ENCODE peak calls at places on chromosomes 5 and 9, in eight cellular contexts. M, C, S, G, R, N, H and B are unnamed samples.

GRCh38 chr5:126520593-126520953 is 74.4 kb downstream of the ALDH7A1 start:
- DNase-seq in G (no peak), S (no peak), H (no peak), M (no peak), C (no peak), N (no peak), R (no peak), B (no peak)

GRCh38 chr5:39194466-39195136 is 24.8 kb downstream of the FYB1 start:
- DNase-seq in N (no peak), R (no peak), C (peak; percentile 71), M (no peak), S (no peak), H (no peak), G (peak; percentile 51), B (no peak)

GRCh38 chr9:77903666-77904248 is 127.9 kb downstream of the GNAQ start:
- DNase-seq in M (no peak), S (no peak), R (no peak), N (no peak), C (no peak), G (no peak), H (no peak), B (no peak)

GRCh38 chr5:71939452-71939932 is 167.8 kb upstream of the MAP1B start:
- DNase-seq in S (no peak), C (no peak), N (peak; percentile 46), R (no peak), M (no peak), H (peak; percentile 33), G (no peak), B (no peak)

GRCh38 chr9:93659837-93660177 is 83.4 kb downstream of the PHF2 start:
- DNase-seq in S (no peak), G (no peak), C (no peak), N (no peak), R (no peak), M (no peak), H (no peak), B (peak; percentile 32)

GRCh38 chr5:80967500-80968181 is 7.5 kb downstream of the RASGRF2 start:
- DNase-seq in G (peak; percentile 55), N (peak; percentile 69), C (peak; percentile 34), R (no peak), S (no peak), M (peak; percentile 46), H (peak; percentile 3), B (no peak)

GRCh38 chr5:169107316-169107715 is 193.6 kb downstream of the SLIT3 start:
- DNase-seq in N (no peak), H (no peak), S (no peak), M (no peak), R (no peak), G (no peak), C (peak; percentile 13), B (no peak)

GRCh38 chr5:64384761-64385160 is 121.1 kb upstream of the RGS7BP start:
- DNase-seq in N (no peak), H (peak; percentile 51), G (peak; percentile 1), S (no peak), C (peak; percentile 0), R (no peak), M (peak; percentile 18), B (no peak)

GRCh38 chr5:155562153-155562552 is 548.6 kb downstream of the KIF4B start:
- DNase-seq in M (no peak), G (no peak), C (no peak), N (no peak), S (no peak), H (no peak), R (no peak), B (no peak)

GRCh38 chr9:116632990-116633441 is 54.1 kb upstream of the TRIM32 start:
- DNase-seq in G (no peak), H (no peak), S (no peak), R (no peak), N (no peak), C (peak; percentile 51), M (no peak), B (no peak)

GRCh38 chr5:58268263-58268662 is 191.6 kb downstream of the PLK2 start:
- DNase-seq in S (no peak), N (no peak), R (no peak), H (no peak), M (no peak), C (no peak), G (no peak), B (no peak)

GRCh38 chr9:4994166-4994890 is 9.3 kb downstream of the JAK2 start:
- DNase-seq in S (no peak), N (no peak), H (no peak), C (no peak), G (no peak), M (no peak), R (no peak), B (no peak)

GRCh38 chr5:143707797-143708196 is 104.2 kb upstream of the HMHB1 start:
- DNase-seq in S (no peak), C (no peak), G (no peak), R (no peak), N (no peak), H (no peak), M (peak; percentile 57), B (no peak)

GRCh38 chr5:149903441-149903840 is 41.2 kb downstream of the PDE6A start:
- DNase-seq in H (no peak), M (no peak), C (no peak), N (no peak), G (no peak), R (no peak), S (no peak), B (no peak)

GRCh38 chr5:176319827-176320554 is 41.6 kb downstream of the KIAA1191 start:
- DNase-seq in M (no peak), S (no peak), N (no peak), G (no peak), R (no peak), C (no peak), H (no peak), B (no peak)

GRCh38 chr5:78961743-78962142 is 23.4 kb downstream of the ARSB start:
- DNase-seq in H (no peak), N (no peak), M (no peak), C (no peak), G (no peak), S (no peak), R (no peak), B (no peak)

GRCh38 chr5:158121678-158122077 is 262.7 kb upstream of the CLINT1 start:
- DNase-seq in R (no peak), H (no peak), S (no peak), C (no peak), N (no peak), G (no peak), M (no peak), B (no peak)

GRCh38 chr9:76453785-76454184 is 5.2 kb upstream of the GCNT1 start:
- DNase-seq in H (no peak), R (no peak), G (no peak), M (no peak), S (no peak), N (no peak), C (peak; percentile 52), B (no peak)

GRCh38 chr5:181181650-181182565 is 23.1 kb downstream of the TRIM7 start:
- DNase-seq in R (no peak), H (no peak), S (peak; percentile 68), G (peak; percentile 61), N (peak; percentile 60), C (no peak), M (peak; percentile 51), B (peak; percentile 82)

GRCh38 chr5:40490464-40491083 is 189.1 kb upstream of the PTGER4 start:
- DNase-seq in N (peak; percentile 18), H (no peak), M (no peak), G (no peak), C (no peak), S (no peak), R (no peak), B (no peak)

GRCh38 chr5:102867999-102868662 is 113.0 kb downstream of the PAM start:
- DNase-seq in S (no peak), N (no peak), H (no peak), M (no peak), G (peak; percentile 16), C (no peak), R (no peak), B (no peak)

GRCh38 chr9:22053178-22053577 is 44.1 kb upstream of the CDKN2B start:
- DNase-seq in H (no peak), N (no peak), C (no peak), R (no peak), S (no peak), M (no peak), G (no peak), B (no peak)

GRCh38 chr9:136429683-136430590 is 9.7 kb downstream of the INPP5E start:
- DNase-seq in G (no peak), H (no peak), M (no peak), N (no peak), C (no peak), S (no peak), R (no peak), B (no peak)